ENCODE peak calls at places on chromosomes 12 and 14, in six cellular contexts. E is neural progenitor cell, N is PC-3, X is Karpas-422, C is mammary epithelial cell, S is fibroblast of lung. G is an unnamed sample.

GRCh38 chr12:88142610-88142991 is 494 bp downstream of the TMTC3 start:
- DNase-seq in X (no peak), C (peak), S (no peak), N (peak), E (peak), G (peak)

GRCh38 chr14:23366163-23366921 is 1.4 kb upstream of the EFS start:
- DNase-seq in C (peak), E (peak), N (no peak), X (no peak), S (peak), G (no peak)

GRCh38 chr14:103847954-103848719 is 762 bp upstream of the PPP1R13B start:
- DNase-seq in S (no peak), N (no peak), E (peak), C (no peak), X (no peak), G (peak)

GRCh38 chr14:24042733-24043132 is 9.1 kb upstream of the CARMIL3 start:
- DNase-seq in N (no peak), S (no peak), C (no peak), X (no peak), E (no peak), G (no peak)

GRCh38 chr12:131985145-131985875 is 35.6 kb downstream of the EP400 start:
- DNase-seq in S (no peak), E (no peak), C (no peak), N (no peak), X (no peak), G (no peak)

GRCh38 chr14:25516838-25517237 is 466.9 kb upstream of the STXBP6 start:
- DNase-seq in X (peak), E (peak), C (no peak), S (no peak), N (no peak), G (no peak)

GRCh38 chr12:25689996-25690501 is 137.0 kb upstream of the LMNTD1 start:
- DNase-seq in C (peak), X (no peak), E (no peak), S (no peak), N (no peak), G (no peak)

GRCh38 chr14:28305938-28306337 is 460.6 kb upstream of the FOXG1 start:
- DNase-seq in S (no peak), N (no peak), E (no peak), X (no peak), C (no peak), G (no peak)

GRCh38 chr14:50082308-50082742 is 34.0 kb downstream of the VCPKMT start:
- DNase-seq in N (no peak), X (no peak), E (no peak), S (no peak), C (no peak), G (no peak)

GRCh38 chr12:53466640-53467039 is 14.7 kb downstream of the PCBP2 start:
- DNase-seq in X (no peak), C (peak), S (no peak), E (no peak), N (no peak), G (no peak)

GRCh38 chr12:94240171-94240570 is 91.8 kb downstream of the PLXNC1 start:
- DNase-seq in X (peak), E (no peak), C (no peak), S (no peak), N (no peak), G (no peak)

GRCh38 chr12:121804417-121805111 is 755 bp downstream of the SETD1B start:
- DNase-seq in S (no peak), C (peak), N (peak), E (peak), X (peak), G (no peak)

GRCh38 chr12:106434521-106434920 is 77.0 kb downstream of the POLR3B start:
- DNase-seq in E (no peak), X (peak), S (no peak), C (no peak), N (no peak), G (no peak)

GRCh38 chr12:121536058-121536928 is 44.5 kb downstream of the KDM2B start:
- DNase-seq in C (no peak), E (peak), N (no peak), X (peak), S (peak), G (peak)

GRCh38 chr14:92362781-92363235 is 39.8 kb downstream of the SLC24A4 start:
- DNase-seq in N (peak), X (no peak), S (no peak), C (no peak), E (no peak), G (no peak)

GRCh38 chr12:97595936-97596335 is 133.3 kb downstream of the RMST start:
- DNase-seq in E (no peak), N (peak), C (peak), S (no peak), X (no peak), G (no peak)

GRCh38 chr12:113049976-113050742 is 6.4 kb upstream of the DTX1 start:
- DNase-seq in E (peak), N (peak), S (no peak), C (no peak), X (peak), G (no peak)

GRCh38 chr14:22388669-22389625 is 200.1 kb downstream of the DAD1 start:
- DNase-seq in S (peak), X (no peak), N (peak), E (no peak), C (peak), G (no peak)

GRCh38 chr14:52950898-52951729 is at the start of gene FERMT2:
- DNase-seq in S (peak), X (no peak), N (peak), E (peak), C (peak), G (peak)

GRCh38 chr14:58898655-58899316 is 261.0 kb downstream of the DACT1 start:
- DNase-seq in X (no peak), N (peak), S (peak), E (no peak), C (peak), G (no peak)

GRCh38 chr12:131454418-131455217 is 256.3 kb upstream of the SFSWAP start:
- DNase-seq in C (no peak), E (peak), S (no peak), N (peak), X (peak), G (peak)

GRCh38 chr14:81219821-81220487 is 805 bp downstream of the GTF2A1 start:
- DNase-seq in N (peak), S (no peak), C (no peak), E (peak), X (peak), G (peak)

GRCh38 chr14:90061849-90062794 is at the start of gene KCNK13:
- DNase-seq in N (peak), E (peak), X (no peak), C (peak), S (no peak), G (no peak)

GRCh38 chr12:94873368-94874085 is 130.0 kb downstream of the NDUFA12 start:
- DNase-seq in S (no peak), N (no peak), C (no peak), E (peak), X (no peak), G (peak)

GRCh38 chr12:32501835-32502333 is 102.5 kb downstream of the FGD4 start:
- DNase-seq in X (no peak), C (peak), N (no peak), E (peak), S (peak), G (peak)

GRCh38 chr14:54652188-54652889 is 85.4 kb downstream of the SAMD4A start:
- DNase-seq in X (no peak), S (peak), C (peak), E (peak), N (peak), G (no peak)

GRCh38 chr12:7039403-7039802 is 21.1 kb upstream of the C1S start:
- DNase-seq in X (no peak), E (no peak), N (no peak), S (no peak), C (peak), G (no peak)

GRCh38 chr12:55681142-55682077 is 26.3 kb downstream of the ITGA7 start:
- DNase-seq in X (no peak), S (peak), C (peak), E (peak), N (peak), G (no peak)

GRCh38 chr12:121072147-121072546 is 33.1 kb upstream of the OASL start:
- DNase-seq in X (no peak), S (no peak), E (no peak), N (no peak), C (no peak), G (no peak)

GRCh38 chr12:10215451-10215850 is 2.8 kb downstream of the GABARAPL1 start:
- DNase-seq in E (no peak), C (no peak), S (no peak), X (no peak), N (no peak), G (peak)

GRCh38 chr14:101065246-101065645 is 161.7 kb upstream of the RTL1 start:
- DNase-seq in N (no peak), C (no peak), X (no peak), S (no peak), E (no peak), G (no peak)

GRCh38 chr14:51041853-51042252 is 53.1 kb downstream of the TRIM9 start:
- DNase-seq in X (peak), S (no peak), C (no peak), E (no peak), N (no peak), G (no peak)

GRCh38 chr12:6631549-6631961 is 4.2 kb downstream of the LPAR5 start:
- DNase-seq in S (no peak), C (no peak), N (no peak), E (no peak), X (peak), G (no peak)

GRCh38 chr12:127125607-127126259 is 1141.2 kb upstream of the TMEM132C start:
- DNase-seq in X (no peak), E (no peak), C (peak), S (peak), N (peak), G (no peak)

GRCh38 chr12:120639771-120640721 is at the start of gene CABP1:
- DNase-seq in C (no peak), X (peak), E (peak), S (no peak), N (no peak), G (no peak)

GRCh38 chr12:8687846-8688601 is 9.8 kb upstream of the RIMKLB start:
- DNase-seq in N (peak), C (peak), S (peak), E (peak), X (no peak), G (no peak)

GRCh38 chr12:47833591-47834012 is 13.9 kb upstream of the HDAC7 start:
- DNase-seq in S (no peak), C (no peak), X (no peak), N (no peak), E (no peak), G (no peak)
- H3K4me2 ChIP-seq in S (no peak), C (no peak), X (peak), N (no peak), E (no peak), G (no peak)

GRCh38 chr14:67900188-67900587 is 80.6 kb downstream of the RAD51B start:
- DNase-seq in C (no peak), E (no peak), X (no peak), S (no peak), N (no peak), G (no peak)
- H3K9ac ChIP-seq in C (no peak), E (no peak), X (no peak), S (no peak), N (no peak), G (no peak)

GRCh38 chr14:64685364-64686130 is 18.7 kb upstream of the PLEKHG3 start:
- DNase-seq in C (no peak), S (no peak), N (no peak), E (peak), X (no peak), G (no peak)
- H3K27ac ChIP-seq in C (no peak), S (no peak), N (no peak), E (peak), X (no peak), G (no peak)

GRCh38 chr14:61718039-61718438 is 22.7 kb downstream of the HIF1A start:
- DNase-seq in X (no peak), S (no peak), E (peak), N (no peak), C (no peak), G (no peak)
- H3K4me2 ChIP-seq in X (peak), S (no peak), E (peak), N (no peak), C (no peak), G (no peak)

GRCh38 chr12:12927211-12928079 is 24.5 kb downstream of the GPRC5D start:
- DNase-seq in X (no peak), S (peak), C (peak), E (no peak), N (no peak), G (no peak)
- H3K9ac ChIP-seq in X (no peak), S (no peak), C (peak), E (no peak), N (no peak), G (no peak)

GRCh38 chr12:111784953-111785352 is 18.2 kb downstream of the ALDH2 start:
- DNase-seq in C (no peak), N (no peak), E (no peak), S (no peak), X (no peak), G (no peak)

GRCh38 chr12:111791507-111791906 is 24.8 kb downstream of the ALDH2 start:
- DNase-seq in S (no peak), N (no peak), C (no peak), X (no peak), E (no peak), G (no peak)

GRCh38 chr12:111785651-111786050 is 18.9 kb downstream of the ALDH2 start:
- DNase-seq in N (peak), X (no peak), E (no peak), C (peak), S (no peak), G (no peak)

GRCh38 chr12:111789779-111790178 is 23.0 kb downstream of the ALDH2 start:
- DNase-seq in N (no peak), X (no peak), S (no peak), E (no peak), C (no peak), G (no peak)

GRCh38 chr12:111788178-111788654 is 21.5 kb downstream of the ALDH2 start:
- DNase-seq in C (no peak), E (peak), N (peak), X (peak), S (peak), G (no peak)
- H3K27ac ChIP-seq in C (no peak), E (no peak), N (no peak), X (peak), S (no peak), G (no peak)

G was measured in MM.1S.